ENCODE peak calls at places on chromosomes 13 and 19, in seven cellular contexts. V is mucosa of descending colon, U is tibial nerve, G is A549, J is body of pancreas, I is uterus, A is Caco-2. W is an unnamed sample.

GRCh38 chr19:46000497-46001246 is 5.4 kb downstream of the CCDC61 start:
- DNase-seq in V (peak; percentile 85), J (peak; percentile 53), G (no peak), U (no peak), A (no peak), I (no peak), W (peak; percentile 59)

GRCh38 chr13:112073245-112074138 is 6.5 kb downstream of the SOX1 start:
- DNase-seq in A (no peak), V (no peak), G (no peak), U (no peak), J (no peak), I (no peak), W (no peak)

GRCh38 chr13:43664700-43665191 is 122.0 kb downstream of the ENOX1 start:
- DNase-seq in V (peak; percentile 62), G (no peak), A (peak; percentile 72), J (peak; percentile 14), I (peak; percentile 27), U (no peak), W (no peak)

GRCh38 chr19:11821474-11821873 is 7.4 kb downstream of the ZNF440 start:
- DNase-seq in I (no peak), G (no peak), J (no peak), U (no peak), V (no peak), A (no peak), W (no peak)

GRCh38 chr19:19081642-19082151 is 17.9 kb downstream of the SLC25A42 start:
- DNase-seq in A (no peak), V (no peak), U (no peak), G (no peak), J (no peak), I (peak; percentile 46), W (no peak)

GRCh38 chr19:4379383-4380253 is 20.7 kb downstream of the SH3GL1 start:
- DNase-seq in J (peak; percentile 90), A (no peak), G (peak; percentile 27), U (no peak), I (no peak), V (peak; percentile 43), W (peak; percentile 62)

GRCh38 chr19:53545271-53546065 is 7.5 kb downstream of the ZNF331 start:
- DNase-seq in J (no peak), U (no peak), V (no peak), G (peak; percentile 76), A (peak; percentile 39), I (no peak), W (no peak)

GRCh38 chr13:110305001-110305400 is 2.0 kb downstream of the COL4A1 start:
- DNase-seq in U (no peak), I (no peak), A (no peak), G (no peak), V (no peak), J (no peak), W (no peak)

GRCh38 chr19:30167976-30168635 is 204.1 kb upstream of the ZNF536 start:
- DNase-seq in J (no peak), G (no peak), A (no peak), U (no peak), I (no peak), V (no peak), W (no peak)

GRCh38 chr19:33294058-33294798 is 8.1 kb downstream of the CEBPA start:
- DNase-seq in G (no peak), U (no peak), I (no peak), A (peak; percentile 67), V (no peak), J (no peak), W (no peak)

DNA sequence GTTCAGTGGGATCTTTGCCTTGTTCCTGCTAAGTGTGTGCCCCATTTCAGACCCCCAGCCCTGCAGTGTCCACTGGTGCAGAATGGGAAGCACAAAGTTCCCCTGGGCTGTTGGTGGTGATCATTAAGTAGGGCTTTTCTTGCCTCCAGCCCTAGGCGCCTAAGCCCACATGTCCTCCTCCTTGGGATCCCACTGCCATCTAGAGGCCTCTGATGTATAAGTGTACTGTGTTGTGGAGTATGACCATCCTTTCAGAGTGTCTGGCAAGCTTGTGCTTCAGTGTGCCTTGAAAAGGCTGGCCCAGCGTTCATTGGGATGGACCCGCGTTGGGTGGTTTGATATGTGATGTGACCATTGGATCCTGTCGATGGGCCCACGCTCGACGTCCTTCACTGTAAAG is 71.2 kb downstream of the WASF3 start:
- DNase-seq in A (no peak), J (no peak), I (no peak), G (no peak), U (no peak), V (peak; percentile 27), W (no peak)
- TF ChIP-seq CTCF in A (no peak), J (no peak), I (no peak), G (no peak), U (no peak), V (no peak), W (no peak)

GRCh38 chr19:48556825-48557224 is 4.9 kb downstream of the SULT2B1 start:
- DNase-seq in G (no peak), J (no peak), U (no peak), A (no peak), V (no peak), I (no peak), W (no peak)
- H3K4me1 ChIP-seq in G (peaks cover 70% of the 10 kb centered on the region), J (peaks cover 23% of the 10 kb centered on the region), U (no peaks in the 10 kb centered on the region), A (peaks cover 63% of the 10 kb centered on the region), V (peaks cover 17% of the 10 kb centered on the region), I (no peaks in the 10 kb centered on the region), W (no peaks in the 10 kb centered on the region)

GRCh38 chr19:56312787-56313343 is 1.8 kb downstream of the ZSCAN5A start:
- DNase-seq in V (no peak), G (no peak), A (no peak), J (no peak), U (no peak), I (no peak), W (no peak)

GRCh38 chr19:56310462-56310861 is 4.2 kb downstream of the ZSCAN5A start:
- DNase-seq in G (no peak), J (no peak), I (no peak), A (no peak), V (no peak), U (no peak), W (no peak)

GRCh38 chr19:56312337-56312736 is 2.3 kb downstream of the ZSCAN5A start:
- DNase-seq in I (no peak), A (no peak), G (no peak), J (no peak), U (no peak), V (no peak), W (no peak)

GRCh38 chr19:56308792-56309191 is 5.8 kb downstream of the ZSCAN5A start:
- DNase-seq in A (no peak), J (no peak), V (no peak), I (no peak), U (no peak), G (no peak), W (no peak)

GRCh38 chr19:56309511-56310185 is 5.0 kb downstream of the ZSCAN5A start:
- DNase-seq in A (peak; percentile 49), I (no peak), V (peak; percentile 57), J (peak; percentile 43), G (no peak), U (no peak), W (peak; percentile 13)
- TF ChIP-seq CTCF in A (peak; percentile 89), I (no peak), V (peak; percentile 68), J (peak; percentile 61), G (peak; percentile 43), U (no peak), W (peak; percentile 68)

GRCh38 chr13:40586886-40587285 is 79.6 kb downstream of the FOXO1 start:
- DNase-seq in U (no peak), G (no peak), A (no peak), I (no peak), V (no peak), J (no peak), W (no peak)
- H3K4me1 ChIP-seq in U (peaks cover 68% of the 10 kb centered on the region), G (peaks cover 3% of the 10 kb centered on the region), A (peaks cover 48% of the 10 kb centered on the region), I (peaks cover 8% of the 10 kb centered on the region), V (peaks cover 13% of the 10 kb centered on the region), J (peaks cover 71% of the 10 kb centered on the region), W (peaks cover 79% of the 10 kb centered on the region)

GRCh38 chr13:65032825-65033224 is 2197.3 kb downstream of the PCDH9 start:
- DNase-seq in J (no peak), G (no peak), A (no peak), V (no peak), U (no peak), I (no peak), W (no peak)

GRCh38 chr13:65036999-65037398 is 2193.1 kb downstream of the PCDH9 start:
- DNase-seq in A (no peak), U (no peak), G (no peak), J (no peak), I (no peak), V (no peak), W (no peak)

GRCh38 chr13:65034266-65034665 is 2195.9 kb downstream of the PCDH9 start:
- DNase-seq in U (no peak), J (no peak), G (no peak), V (no peak), I (no peak), A (no peak), W (no peak)
- TF ChIP-seq CTCF in U (no peak), J (no peak), G (no peak), V (no peak), I (no peak), A (no peak), W (no peak)

W was measured in CD8-positive, alpha-beta T cell.